ENCODE peak calls at places on chromosomes 1 and 21, in five cellular contexts. A is A549, M is HepG2, T is GM12878, K is K562. G is an unnamed sample.

GRCh38 chr1:2587071-2587859 is 688 bp downstream of the PRXL2B start:
- DNase-seq in A (peak), K (no peak), T (no peak), M (no peak), G (peak)

GRCh38 chr1:222618880-222619321 is 1.0 kb downstream of the MIA3 start:
- DNase-seq in K (peak), A (no peak), M (peak), T (no peak), G (peak)

GRCh38 chr1:119268879-119269278 is 99.7 kb upstream of the HAO2 start:
- DNase-seq in M (no peak), T (no peak), A (no peak), K (no peak), G (no peak)

GRCh38 chr1:202116287-202116686 is 6.4 kb upstream of the GPR37L1 start:
- DNase-seq in T (no peak), K (no peak), A (no peak), M (no peak), G (no peak)

GRCh38 chr1:45266151-45266801 is 59.9 kb upstream of the ZSWIM5 start:
- DNase-seq in A (peak), M (peak), T (no peak), K (peak), G (peak)

GRCh38 chr1:111733183-111733995 is 5.8 kb downstream of the INKA2 start:
- DNase-seq in M (peak), K (peak), T (no peak), A (peak), G (no peak)

GRCh38 chr1:92709738-92710137 is 75.2 kb downstream of the EVI5 start:
- DNase-seq in A (peak), K (peak), M (peak), T (no peak), G (peak)

GRCh38 chr1:109256085-109256484 is 6.7 kb downstream of the CELSR2 start:
- DNase-seq in M (no peak), T (no peak), K (no peak), A (no peak), G (no peak)

GRCh38 chr1:223748773-223749733 is 36.7 kb downstream of the CAPN2 start:
- DNase-seq in M (no peak), A (peak), T (no peak), K (peak), G (peak)

GRCh38 chr1:239956230-239956629 is 135.5 kb upstream of the FMN2 start:
- DNase-seq in T (no peak), K (no peak), A (no peak), M (no peak), G (no peak)

GRCh38 chr1:29621826-29622435 is 385.6 kb downstream of the PTPRU start:
- DNase-seq in M (no peak), A (no peak), K (peak), T (no peak), G (no peak)

GRCh38 chr1:61253912-61254628 is 171.7 kb downstream of the NFIA start:
- DNase-seq in K (no peak), T (no peak), A (no peak), M (no peak), G (no peak)

GRCh38 chr1:61254629-61255323 is 172.4 kb downstream of the NFIA start:
- DNase-seq in T (no peak), A (no peak), K (no peak), M (no peak), G (no peak)

GRCh38 chr1:61259379-61260148 is 177.2 kb downstream of the NFIA start:
- DNase-seq in A (no peak), K (no peak), T (no peak), M (no peak), G (no peak)

GRCh38 chr1:61253059-61253735 is 170.8 kb downstream of the NFIA start:
- DNase-seq in K (peak), M (peak), A (peak), T (no peak), G (no peak)

GRCh38 chr1:61255324-61255703 is 173.0 kb downstream of the NFIA start:
- DNase-seq in A (no peak), K (no peak), T (no peak), M (no peak), G (no peak)
- H3K4me3 ChIP-seq in A (no peak), K (no peak), T (no peak), M (no peak), G (no peak)

GRCh38 chr1:74504125-74505065 is 8.0 kb downstream of the LRRC53 start:
- DNase-seq in A (peak), K (peak), M (peak), T (peak), G (peak)

GRCh38 chr1:74505889-74506288 is 6.5 kb downstream of the LRRC53 start:
- DNase-seq in K (no peak), A (no peak), T (no peak), M (no peak), G (no peak)

GRCh38 chr1:74502432-74502831 is 10.0 kb downstream of the LRRC53 start:
- DNase-seq in A (peak), T (no peak), K (no peak), M (peak), G (peak)

GRCh38 chr1:74505133-74505532 is 7.3 kb downstream of the LRRC53 start:
- DNase-seq in K (no peak), A (peak), T (no peak), M (no peak), G (peak)

GRCh38 chr1:74502858-74503257 is 9.6 kb downstream of the LRRC53 start:
- DNase-seq in K (no peak), T (no peak), A (no peak), M (no peak), G (no peak)
- TF ChIP-seq JUNB in K (no peak), T (no peak), A (no peak), M (no peak), G (no peak)

DNA sequence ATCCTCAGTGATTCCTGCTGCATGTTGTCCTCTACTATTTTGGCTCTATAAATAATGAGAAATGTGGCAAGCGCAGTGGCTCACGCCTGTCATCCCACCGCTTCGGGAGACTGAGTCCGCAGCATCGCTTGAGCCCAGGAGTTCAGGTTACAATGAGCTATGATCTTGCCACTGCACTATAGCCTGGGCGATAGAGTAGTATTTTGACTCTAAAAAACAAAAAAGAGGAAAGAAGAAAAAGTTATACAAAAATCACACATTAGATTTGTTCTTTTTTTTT is 756 bp upstream of the SLC25A44 start:
- DNase-seq in T (no peak), A (no peak), K (peak), M (no peak), G (no peak)
- H3K4me3 ChIP-seq in T (peak), A (peak), K (peak), M (no peak), G (peak)

DNA sequence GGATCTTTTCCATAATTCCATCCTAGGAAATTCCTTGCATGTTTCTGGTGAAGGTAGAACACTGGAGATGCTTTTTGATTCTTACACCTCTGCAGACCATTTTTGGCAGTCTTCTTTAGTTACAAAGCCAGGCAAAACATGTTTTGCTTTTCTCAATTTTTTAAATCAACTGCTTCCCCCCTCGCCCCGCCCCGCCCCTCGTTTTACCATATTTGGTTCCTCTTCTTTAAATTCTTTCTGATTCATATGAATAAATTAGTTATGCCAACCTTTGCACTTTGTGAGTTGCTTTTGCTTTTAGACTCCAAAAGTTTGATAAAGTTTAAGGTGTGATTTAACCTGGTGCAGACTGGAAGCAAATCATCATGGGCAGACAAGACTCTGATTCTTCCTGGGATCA is 78.8 kb upstream of the AK4 start:
- DNase-seq in K (no peak), M (no peak), A (no peak), T (no peak), G (no peak)
- TF ChIP-seq JUNB in K (no peak), M (no peak), A (no peak), T (no peak), G (no peak)

GRCh38 chr1:99669376-99669775 is 23.5 kb downstream of the PALMD start:
- DNase-seq in K (no peak), A (no peak), M (no peak), T (no peak), G (no peak)
- H3K4me3 ChIP-seq in K (no peak), A (no peak), M (no peak), T (no peak), G (no peak)

GRCh38 chr21:14693997-14694396 is 147.9 kb upstream of the SAMSN1 start:
- DNase-seq in K (peak), T (no peak), M (no peak), A (no peak), G (no peak)
- TF ChIP-seq JUNB in K (no peak), T (no peak), M (no peak), A (no peak), G (no peak)

DNA sequence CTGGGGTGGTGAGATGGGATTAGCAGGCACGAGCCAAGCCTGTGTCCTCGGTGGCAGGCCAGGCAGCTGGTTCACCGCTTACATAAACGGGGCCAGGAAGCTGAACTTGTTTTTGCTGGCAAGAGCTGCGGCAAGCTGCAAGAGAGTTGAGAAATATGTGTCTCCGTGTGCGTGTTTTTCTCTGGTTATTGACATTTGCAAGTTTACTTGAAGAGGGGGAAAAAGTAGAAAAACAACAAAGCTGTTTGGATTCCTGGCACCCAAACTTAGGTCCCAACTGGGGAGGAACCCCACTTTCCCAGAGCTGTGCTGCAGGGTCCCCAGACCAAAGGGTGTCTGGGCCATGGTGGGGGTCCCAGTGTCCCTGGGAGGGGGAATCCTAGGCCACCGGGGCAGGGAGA is 14.5 kb downstream of the IL6R start:
- DNase-seq in K (no peak), M (peak), A (peak), T (no peak), G (no peak)
- H3K4me3 ChIP-seq in K (no peak), M (peak), A (peak), T (no peak), G (no peak)

DNA sequence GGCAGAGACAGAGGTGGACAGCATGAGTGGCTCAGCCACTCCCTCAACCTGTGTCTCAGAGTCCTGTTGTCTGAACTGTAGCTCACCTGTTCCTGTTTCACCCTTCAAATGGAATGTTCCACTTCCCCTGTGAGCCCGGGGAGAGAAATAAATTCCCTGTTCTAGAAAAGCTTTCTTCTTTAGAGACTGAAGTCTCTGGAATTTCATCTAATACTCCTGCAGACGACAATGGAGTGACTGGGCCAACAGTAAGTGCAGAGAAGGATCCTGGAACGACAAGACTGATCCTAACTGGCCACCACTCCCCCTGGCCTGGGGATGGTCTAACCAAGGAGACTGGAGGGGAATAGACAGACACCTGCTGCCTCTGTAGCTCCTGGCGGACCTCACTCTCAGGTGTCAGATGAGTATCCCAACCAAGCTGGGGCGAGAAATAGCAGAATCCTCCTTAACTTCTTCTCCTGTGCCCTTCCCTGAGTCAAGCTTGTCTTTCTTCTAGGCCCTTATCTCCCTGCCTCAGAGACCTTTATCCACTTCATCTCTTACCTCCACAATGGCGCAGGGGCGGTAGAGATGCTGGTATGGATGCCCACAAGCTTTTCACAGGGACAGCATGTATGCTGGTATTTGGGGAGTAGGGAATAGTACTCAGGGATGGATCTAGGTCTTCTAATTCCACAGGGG is 45.4 kb downstream of the PLEKHA6 start:
- DNase-seq in A (no peak), M (no peak), T (no peak), K (no peak), G (peak)
- TF ChIP-seq JUNB in A (no peak), M (no peak), T (no peak), K (no peak), G (no peak)

GRCh38 chr1:14698206-14698605 is 99.7 kb downstream of the KAZN start:
- DNase-seq in K (no peak), M (no peak), T (no peak), A (no peak), G (no peak)
- H3K4me3 ChIP-seq in K (no peak), M (no peak), T (no peak), A (no peak), G (no peak)

G was measured in GM23338.